ENCODE peak calls at places on chromosome 13, in ten cellular contexts. Y is AML-193, A is T follicular helper cell, C is heart left ventricle, Q is EL, X is progenitor cell of endocrine pancreas, W is RPMI7951, L is ovary, T is head of caudate nucleus, N is foreskin fibroblast. K is an unnamed sample.

GRCh38 chr13:103883152-103883551 is 816.9 kb upstream of the SLC10A2 start:
- DNase-seq in Y (peak), A (no peak), C (peak), Q (peak), X (peak), W (peak), L (peak), T (peak), N (peak), K (peak)

GRCh38 chr13:87094646-87095045 is 576.5 kb upstream of the SLITRK5 start:
- DNase-seq in Y (peak), A (no peak), C (no peak), Q (no peak), X (no peak), W (no peak), L (no peak), T (no peak), N (no peak), K (no peak)

GRCh38 chr13:100724568-100724967 is 50.0 kb upstream of the TMTC4 start:
- DNase-seq in Y (no peak), A (no peak), C (no peak), Q (no peak), X (no peak), W (no peak), L (no peak), T (no peak), N (no peak), K (no peak)

GRCh38 chr13:20426766-20427448 is 98.8 kb downstream of the CRYL1 start:
- DNase-seq in Y (no peak), A (no peak), C (no peak), Q (no peak), X (no peak), W (peak), L (no peak), T (no peak), N (peak), K (no peak)

GRCh38 chr13:58573742-58574141 is 942.2 kb downstream of the PCDH17 start:
- DNase-seq in Y (no peak), A (no peak), C (no peak), Q (no peak), X (no peak), W (no peak), L (no peak), T (no peak), N (no peak), K (no peak)

GRCh38 chr13:41942462-41943094 is 18.3 kb downstream of the VWA8 start:
- DNase-seq in Y (peak), A (no peak), C (no peak), Q (peak), X (no peak), W (peak), L (no peak), T (no peak), N (peak), K (no peak)

GRCh38 chr13:75495938-75496337 is 14.0 kb upstream of the TBC1D4 start:
- DNase-seq in Y (no peak), A (no peak), C (no peak), Q (peak), X (no peak), W (no peak), L (no peak), T (no peak), N (peak), K (peak)

GRCh38 chr13:72541674-72542073 is 185.8 kb downstream of the MZT1 start:
- DNase-seq in Y (no peak), A (no peak), C (no peak), Q (no peak), X (no peak), W (no peak), L (no peak), T (no peak), N (no peak), K (no peak)

GRCh38 chr13:52003551-52003950 is 7.7 kb downstream of the ATP7B start:
- DNase-seq in Y (no peak), A (no peak), C (no peak), Q (no peak), X (no peak), W (no peak), L (no peak), T (no peak), N (no peak), K (no peak)

GRCh38 chr13:99955747-99956472 is 15.7 kb downstream of the ZIC5 start:
- DNase-seq in Y (no peak), A (no peak), C (no peak), Q (peak), X (no peak), W (no peak), L (no peak), T (no peak), N (peak), K (peak)

GRCh38 chr13:62171697-62172096 is 756.0 kb upstream of the PCDH20 start:
- DNase-seq in Y (no peak), A (no peak), C (no peak), Q (no peak), X (no peak), W (no peak), L (no peak), T (no peak), N (no peak), K (no peak)

GRCh38 chr13:105758929-105759328 is 776.5 kb downstream of the EFNB2 start:
- DNase-seq in Y (no peak), A (no peak), C (no peak), Q (no peak), X (no peak), W (no peak), L (no peak), T (no peak), N (no peak), K (no peak)

GRCh38 chr13:77532983-77533382 is 2.5 kb upstream of the SCEL start:
- DNase-seq in Y (no peak), A (no peak), C (no peak), Q (no peak), X (no peak), W (no peak), L (no peak), T (no peak), N (no peak), K (no peak)

GRCh38 chr13:77740931-77741586 is 43.6 kb downstream of the SLAIN1 start:
- DNase-seq in Y (no peak), A (no peak), C (no peak), Q (no peak), X (no peak), W (peak), L (no peak), T (peak), N (no peak), K (no peak)

GRCh38 chr13:100530645-100531044 is 57.9 kb downstream of the GGACT start:
- DNase-seq in Y (no peak), A (no peak), C (no peak), Q (no peak), X (no peak), W (no peak), L (no peak), T (peak), N (peak), K (no peak)

GRCh38 chr13:74555291-74556001 is 421.2 kb upstream of the KLF12 start:
- DNase-seq in Y (peak), A (no peak), C (no peak), Q (no peak), X (no peak), W (no peak), L (no peak), T (no peak), N (peak), K (no peak)

GRCh38 chr13:97434417-97435296 is 688 bp downstream of the RAP2A start:
- DNase-seq in Y (peak), A (peak), C (peak), Q (peak), X (no peak), W (peak), L (peak), T (peak), N (peak), K (no peak)

GRCh38 chr13:23714672-23715071 is 144.5 kb downstream of the TNFRSF19 start:
- DNase-seq in Y (no peak), A (no peak), C (no peak), Q (no peak), X (no peak), W (no peak), L (no peak), T (no peak), N (no peak), K (no peak)

GRCh38 chr13:48542581-48543341 is 9.9 kb upstream of the RCBTB2 start:
- DNase-seq in Y (no peak), A (no peak), C (peak), Q (no peak), X (no peak), W (peak), L (peak), T (peak), N (peak), K (no peak)

GRCh38 chr13:71051573-71051972 is 815.4 kb downstream of the DACH1 start:
- DNase-seq in Y (no peak), A (no peak), C (no peak), Q (no peak), X (no peak), W (no peak), L (no peak), T (no peak), N (no peak), K (no peak)

GRCh38 chr13:24618219-24618955 is 61.8 kb upstream of the ATP12A start:
- DNase-seq in Y (peak), A (peak), C (no peak), Q (no peak), X (no peak), W (no peak), L (no peak), T (no peak), N (no peak), K (no peak)

GRCh38 chr13:50236898-50237318 is 221.7 kb downstream of the KCNRG start:
- DNase-seq in Y (no peak), A (no peak), C (no peak), Q (no peak), X (no peak), W (peak), L (no peak), T (no peak), N (no peak), K (no peak)

GRCh38 chr13:66888698-66889097 is 341.4 kb downstream of the PCDH9 start:
- DNase-seq in Y (no peak), A (no peak), C (no peak), Q (no peak), X (no peak), W (no peak), L (no peak), T (no peak), N (no peak), K (peak)

GRCh38 chr13:112894673-112895481 is 74.1 kb upstream of the MCF2L start:
- DNase-seq in Y (no peak), A (no peak), C (no peak), Q (no peak), X (peak), W (no peak), L (no peak), T (no peak), N (no peak), K (no peak)

GRCh38 chr13:70964124-70964523 is 855.9 kb upstream of the KLHL1 start:
- DNase-seq in Y (peak), A (no peak), C (no peak), Q (no peak), X (no peak), W (no peak), L (no peak), T (no peak), N (no peak), K (no peak)